ENCODE peak calls at places on chromosome 17, in eight cellular contexts. N is left ventricle myocardium inferior, B is Peyer's patch, O is fibroblast of lung, T is neural progenitor cell, J is pancreas, Z is cardiac muscle cell, S is body of pancreas. Q is an unnamed sample.

GRCh38 chr17:17344507-17345293 is 41.5 kb downstream of the NT5M start:
- DNase-seq in B (no peak), O (no peak), T (no peak), S (no peak), N (no peak), J (no peak), Z (no peak), Q (no peak)

GRCh38 chr17:349666-350065 is 2.9 kb downstream of the RPH3AL start:
- DNase-seq in B (no peak), N (no peak), O (no peak), S (no peak), T (no peak), Z (peak; percentile 22), J (no peak), Q (no peak)

GRCh38 chr17:1769826-1770477 is 8.1 kb downstream of the SERPINF1 start:
- DNase-seq in N (no peak), Z (no peak), O (no peak), S (no peak), J (no peak), B (peak; percentile 48), T (no peak), Q (no peak)

GRCh38 chr17:56367381-56367780 is 214.1 kb downstream of the ANKFN1 start:
- DNase-seq in Z (no peak), S (no peak), N (no peak), T (peak; percentile 81), J (no peak), O (no peak), B (no peak), Q (no peak)

GRCh38 chr17:43578699-43579569 is 32.8 kb upstream of the ETV4 start:
- DNase-seq in Z (peak; percentile 32), S (peak; percentile 17), T (peak; percentile 51), B (peak; percentile 30), J (no peak), N (no peak), O (peak; percentile 70), Q (peak; percentile 55)

GRCh38 chr17:4335185-4335584 is 31.3 kb downstream of the UBE2G1 start:
- DNase-seq in O (no peak), J (no peak), S (no peak), B (no peak), T (no peak), N (no peak), Z (no peak), Q (no peak)

GRCh38 chr17:4895676-4896331 is 3.5 kb upstream of the C17orf107 start:
- DNase-seq in B (no peak), J (no peak), S (no peak), N (no peak), Z (no peak), O (no peak), T (peak; percentile 36), Q (peak; percentile 93)

GRCh38 chr17:59357929-59358328 is 26.5 kb downstream of the YPEL2 start:
- DNase-seq in T (no peak), S (no peak), N (no peak), O (peak; percentile 86), B (no peak), Z (no peak), J (no peak), Q (no peak)

GRCh38 chr17:43461185-43461584 is 22.6 kb upstream of the DHX8 start:
- DNase-seq in Z (no peak), T (no peak), N (no peak), S (no peak), O (no peak), B (no peak), J (no peak), Q (no peak)

GRCh38 chr17:3732171-3732570 is 8.5 kb downstream of the HASPIN start:
- DNase-seq in Z (peak; percentile 38), T (no peak), S (no peak), O (no peak), J (no peak), B (peak; percentile 66), N (no peak), Q (peak; percentile 22)

GRCh38 chr17:78862073-78863023 is 21.7 kb upstream of the USP36 start:
- DNase-seq in J (peak; percentile 94), B (peak; percentile 37), Z (peak; percentile 95), S (peak; percentile 95), N (peak; percentile 70), T (no peak), O (peak; percentile 97), Q (no peak)

GRCh38 chr17:8283356-8283755 is 5.1 kb upstream of the RANGRF start:
- DNase-seq in T (no peak), N (no peak), Z (no peak), S (no peak), O (no peak), J (no peak), B (no peak), Q (no peak)

GRCh38 chr17:38577244-38577643 is 28.5 kb downstream of the SRCIN1 start:
- DNase-seq in O (no peak), J (no peak), S (no peak), B (no peak), N (no peak), Z (no peak), T (no peak), Q (no peak)

GRCh38 chr17:2195729-2196128 is 107.9 kb downstream of the SMG6 start:
- DNase-seq in O (peak; percentile 86), J (no peak), Z (no peak), N (no peak), T (no peak), B (no peak), S (no peak), Q (no peak)

GRCh38 chr17:59796785-59797205 is 89.3 kb downstream of the VMP1 start:
- DNase-seq in J (no peak), S (no peak), B (no peak), N (no peak), Z (peak; percentile 48), O (no peak), T (no peak), Q (no peak)

GRCh38 chr17:41263212-41263611 is 2.0 kb upstream of the KRTAP9-6 start:
- DNase-seq in S (no peak), Z (no peak), J (no peak), B (no peak), N (no peak), T (no peak), O (no peak), Q (no peak)

GRCh38 chr17:35080536-35080935 is 17.0 kb upstream of the RFFL start:
- DNase-seq in S (no peak), N (no peak), J (no peak), O (no peak), T (no peak), Z (no peak), B (no peak), Q (no peak)

GRCh38 chr17:58873926-58874325 is 118.3 kb downstream of the PPM1E start:
- DNase-seq in Z (no peak), O (no peak), J (no peak), B (no peak), S (no peak), N (no peak), T (no peak), Q (no peak)

GRCh38 chr17:21213491-21214014 is 408 bp downstream of the TMEM11 start:
- DNase-seq in O (no peak), Z (peak; percentile 39), S (peak; percentile 43), B (peak; percentile 19), J (no peak), N (no peak), T (peak; percentile 75), Q (no peak)

GRCh38 chr17:81393684-81394376 is 1.4 kb upstream of the BAHCC1 start:
- DNase-seq in B (peak; percentile 79), S (peak; percentile 100), Z (peak; percentile 100), J (peak; percentile 100), T (peak; percentile 100), N (peak; percentile 100), O (peak; percentile 99), Q (peak; percentile 100)
- H3K4me3 ChIP-seq in B (peak overlapping the region; percentile 67), S (peak overlapping the region; percentile 17), Z (peak overlapping the region; percentile 85), J (peak overlapping the region; percentile 94), T (peak overlapping the region; percentile 86), N (peak overlapping the region; percentile 96), O (peak overlapping the region; percentile 61), Q (peak overlapping the region; percentile 80)

GRCh38 chr17:31527606-31528005 is 136.1 kb downstream of the RAB11FIP4 start:
- DNase-seq in J (no peak), Z (peak; percentile 62), T (no peak), N (no peak), S (no peak), B (no peak), O (peak; percentile 56), Q (no peak)

GRCh38 chr17:31523862-31524730 is 132.6 kb downstream of the RAB11FIP4 start:
- DNase-seq in S (no peak), O (no peak), T (no peak), N (no peak), B (no peak), Z (no peak), J (no peak), Q (no peak)

GRCh38 chr17:31524926-31525800 is 133.7 kb downstream of the RAB11FIP4 start:
- DNase-seq in B (peak; percentile 94), J (peak; percentile 77), S (peak; percentile 90), O (peak; percentile 89), N (peak; percentile 81), T (peak; percentile 92), Z (peak; percentile 97), Q (peak; percentile 82)

GRCh38 chr17:31528291-31528874 is 136.9 kb downstream of the RAB11FIP4 start:
- DNase-seq in S (no peak), Z (no peak), J (no peak), T (no peak), O (no peak), N (no peak), B (no peak), Q (no peak)

GRCh38 chr17:31525801-31526549 is 134.5 kb downstream of the RAB11FIP4 start:
- DNase-seq in N (no peak), Z (no peak), J (no peak), B (peak; percentile 48), O (no peak), S (no peak), T (peak; percentile 39), Q (peak; percentile 47)
- TF ChIP-seq CTCF in N (peak; percentile 17), Z (peak; percentile 26), J (no peak), B (no peak), O (no peak), S (peak; percentile 18), T (peak; percentile 37), Q (peak; percentile 57)

DNA sequence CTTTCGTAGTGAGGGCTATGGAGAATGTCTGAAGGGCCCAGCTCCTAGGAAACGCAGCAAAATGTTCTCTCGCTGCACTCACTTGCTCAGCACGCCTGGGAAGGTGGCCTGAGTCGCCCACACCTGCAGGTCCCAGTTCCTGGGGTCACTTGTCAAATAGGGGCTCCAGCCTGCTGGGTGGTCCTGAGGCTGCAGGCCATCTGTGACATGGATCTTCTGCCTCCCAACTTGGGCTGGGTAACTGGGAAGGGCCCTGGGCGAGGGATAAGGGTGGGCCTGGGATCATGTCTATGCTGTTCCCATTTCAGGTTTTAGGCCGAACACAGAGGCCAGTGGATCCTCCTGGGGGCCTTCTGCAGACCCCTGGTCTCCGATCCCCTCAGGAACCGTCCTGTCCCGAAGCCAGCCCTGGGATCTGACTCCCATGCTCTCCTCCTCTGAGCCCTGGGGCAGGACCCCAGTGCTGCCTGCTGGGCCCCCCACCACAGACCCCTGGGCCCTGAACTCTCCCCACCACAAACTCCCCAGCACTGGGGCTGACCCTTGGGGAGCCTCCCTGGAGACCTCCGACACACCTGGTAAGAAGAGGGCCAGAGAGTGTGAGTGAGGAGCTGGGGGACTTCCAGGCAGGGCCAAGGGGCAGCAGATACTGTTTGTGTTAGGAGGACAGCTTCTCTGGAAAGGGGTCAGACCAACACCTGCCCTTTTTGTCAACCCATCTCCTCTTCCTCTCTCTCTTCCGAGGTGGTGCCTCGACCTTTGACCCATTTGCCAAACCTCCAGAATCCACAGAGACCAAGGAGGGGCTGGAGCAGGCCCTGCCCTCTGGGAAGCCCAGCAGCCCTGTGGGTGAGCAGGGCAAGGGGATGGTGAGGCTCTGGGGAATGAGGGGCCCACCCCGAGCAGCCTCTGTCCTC is 6.2 kb upstream of the SPATA20 start:
- DNase-seq in N (no peak), B (no peak), J (no peak), Z (no peak), S (no peak), O (no peak), T (no peak), Q (no peak)
- H3K27ac ChIP-seq in N (peak overlapping the region; percentile 73), B (no peak overlapping the region), J (peak overlapping the region; percentile 73), Z (no peak overlapping the region), S (peak overlapping the region; percentile 92), O (no peak overlapping the region), T (no peak overlapping the region), Q (no peak overlapping the region)

GRCh38 chr17:40068129-40068581 is 5.4 kb downstream of the THRA start:
- DNase-seq in N (no peak), O (no peak), T (peak; percentile 2), S (no peak), J (no peak), Z (no peak), B (no peak), Q (no peak)
- H3K4me3 ChIP-seq in N (peak overlapping the region; percentile 55), O (no peak overlapping the region), T (no peak overlapping the region), S (no peak overlapping the region), J (peak overlapping the region; percentile 5), Z (no peak overlapping the region), B (no peak overlapping the region), Q (no peak overlapping the region)